ENCODE peak calls at places on chromosome 17, in seven cellular contexts. W is GM12878, Q is tibial nerve, Y is kidney, K is RWPE2, B is spleen, V is cardiac muscle cell. S is an unnamed sample. For H3K4me1, the result is how much of the 10 kb centered on the place peaks cover.

GRCh38 chr17:15109608-15110007 is 155.5 kb downstream of the PMP22 start:
- DNase-seq in W (no peak), Q (no peak), B (no peak), Y (no peak), K (no peak), V (no peak), S (no peak)

GRCh38 chr17:50458290-50458689 is 10.4 kb downstream of the CHAD start:
- DNase-seq in K (no peak), Q (no peak), V (no peak), W (no peak), B (no peak), Y (no peak), S (peak)

GRCh38 chr17:18038149-18038850 is 668 bp downstream of the ATPAF2 start:
- DNase-seq in B (no peak), K (no peak), Y (no peak), W (no peak), Q (no peak), V (no peak), S (no peak)

GRCh38 chr17:43755389-43755875 is 3.2 kb downstream of the SOST start:
- DNase-seq in B (peak), Y (peak), Q (no peak), W (no peak), K (no peak), V (peak), S (no peak)

GRCh38 chr17:39607057-39607850 is 466 bp downstream of the NEUROD2 start:
- DNase-seq in V (no peak), Y (no peak), Q (no peak), B (no peak), K (no peak), W (no peak), S (no peak)

GRCh38 chr17:1480747-1481465 is 11.6 kb downstream of the MYO1C start:
- DNase-seq in B (no peak), K (no peak), Q (no peak), Y (no peak), W (no peak), V (no peak), S (no peak)

GRCh38 chr17:41010421-41010820 is 1.5 kb upstream of the KRTAP3-1 start:
- DNase-seq in Y (no peak), B (no peak), W (no peak), V (no peak), Q (no peak), K (no peak), S (no peak)

GRCh38 chr17:14373587-14374259 is 72.8 kb downstream of the HS3ST3B1 start:
- DNase-seq in Y (no peak), B (no peak), K (no peak), W (no peak), V (no peak), Q (no peak), S (peak)

GRCh38 chr17:65366102-65366844 is 195.2 kb downstream of the AXIN2 start:
- DNase-seq in V (no peak), Y (no peak), Q (no peak), B (no peak), W (no peak), K (no peak), S (no peak)

GRCh38 chr17:72440961-72441360 is 320.1 kb downstream of the SOX9 start:
- DNase-seq in Y (no peak), V (no peak), B (peak), W (no peak), K (no peak), Q (no peak), S (no peak)

GRCh38 chr17:42989726-42990652 is 8.2 kb upstream of the RPL27 start:
- DNase-seq in Q (no peak), V (no peak), W (no peak), Y (no peak), K (no peak), B (no peak), S (peak)

GRCh38 chr17:8109669-8110455 is 8.5 kb downstream of the ALOXE3 start:
- DNase-seq in Y (peak), W (no peak), K (no peak), Q (no peak), B (peak), V (peak), S (no peak)

GRCh38 chr17:28008526-28008925 is 34.0 kb upstream of the NLK start:
- DNase-seq in Q (no peak), W (no peak), K (no peak), B (no peak), Y (no peak), V (peak), S (peak)

GRCh38 chr17:73163043-73163442 is 1.8 kb upstream of the SSTR2 start:
- DNase-seq in Y (no peak), K (no peak), B (no peak), Q (no peak), W (no peak), V (no peak), S (no peak)

GRCh38 chr17:73663614-73664013 is 19.4 kb upstream of the SDK2 start:
- DNase-seq in W (no peak), K (no peak), Q (no peak), V (no peak), B (no peak), Y (no peak), S (no peak)

GRCh38 chr17:80545499-80545826 is 825 bp downstream of the RPTOR start:
- DNase-seq in Q (no peak), B (no peak), V (no peak), W (no peak), Y (no peak), K (no peak), S (no peak)
- H3K27ac ChIP-seq in Q (no peak), B (no peak), V (peak), W (peak), Y (no peak), K (peak), S (peak)

GRCh38 chr17:45231481-45232116 is 9.9 kb downstream of the FMNL1 start:
- DNase-seq in W (no peak), Y (no peak), V (peak), B (peak), Q (no peak), K (peak), S (no peak)
- H3K4me1 ChIP-seq in W (under half), Y (under half), V (under half), B (half or more), Q (under half), K (under half), S (under half)

DNA sequence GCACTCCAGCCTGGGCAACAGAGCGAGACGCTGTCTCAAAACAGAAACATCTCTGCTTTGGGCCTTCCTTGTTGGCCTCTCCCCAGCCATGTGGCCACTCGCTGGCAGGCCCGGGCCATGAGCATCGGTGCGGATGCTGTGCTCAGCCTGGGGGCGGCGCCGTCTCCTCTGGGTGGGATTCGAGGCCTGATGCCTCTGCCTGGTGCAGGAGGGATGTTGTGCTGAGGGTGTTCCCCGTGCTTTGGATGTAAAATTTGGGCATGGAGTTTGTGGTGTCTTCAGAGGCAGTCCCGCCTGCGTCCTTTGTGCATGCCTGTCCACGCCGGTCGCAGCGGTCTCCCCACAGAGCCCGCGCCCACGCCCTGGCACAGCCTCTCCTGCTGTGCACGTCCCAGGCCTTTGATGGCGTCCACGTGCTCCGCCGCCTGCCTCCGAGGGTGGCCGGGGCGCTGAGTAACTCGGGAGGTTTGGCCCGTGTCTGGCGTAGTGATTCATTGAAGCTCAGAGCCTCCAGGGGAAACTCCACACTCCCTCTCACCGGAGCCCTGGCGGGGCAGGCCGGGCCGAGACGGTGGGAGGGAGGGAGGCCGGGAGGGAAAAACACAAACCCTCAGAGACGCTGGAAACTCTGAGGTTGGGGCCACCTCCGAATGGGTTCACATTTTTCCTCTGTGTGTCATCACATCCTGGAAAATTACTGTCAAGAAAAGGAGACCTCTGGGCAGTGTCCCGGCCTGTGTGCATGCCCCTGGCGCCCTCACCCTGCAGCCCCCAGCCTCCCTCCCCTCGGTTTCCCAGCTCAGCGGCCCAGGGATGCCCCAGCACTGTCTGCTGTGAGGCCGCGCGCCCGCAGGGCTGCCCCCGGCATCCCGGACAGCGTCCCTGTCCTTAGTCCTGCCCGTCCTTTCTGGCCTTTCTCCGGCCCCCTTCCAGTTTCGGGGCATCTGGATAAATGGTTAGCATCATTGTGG is 19.0 kb downstream of the CENPX start:
- DNase-seq in Y (peak), Q (peak), B (no peak), W (no peak), V (no peak), K (peak), S (peak)
- H3K27ac ChIP-seq in Y (no peak), Q (peak), B (no peak), W (no peak), V (no peak), K (peak), S (no peak)

DNA sequence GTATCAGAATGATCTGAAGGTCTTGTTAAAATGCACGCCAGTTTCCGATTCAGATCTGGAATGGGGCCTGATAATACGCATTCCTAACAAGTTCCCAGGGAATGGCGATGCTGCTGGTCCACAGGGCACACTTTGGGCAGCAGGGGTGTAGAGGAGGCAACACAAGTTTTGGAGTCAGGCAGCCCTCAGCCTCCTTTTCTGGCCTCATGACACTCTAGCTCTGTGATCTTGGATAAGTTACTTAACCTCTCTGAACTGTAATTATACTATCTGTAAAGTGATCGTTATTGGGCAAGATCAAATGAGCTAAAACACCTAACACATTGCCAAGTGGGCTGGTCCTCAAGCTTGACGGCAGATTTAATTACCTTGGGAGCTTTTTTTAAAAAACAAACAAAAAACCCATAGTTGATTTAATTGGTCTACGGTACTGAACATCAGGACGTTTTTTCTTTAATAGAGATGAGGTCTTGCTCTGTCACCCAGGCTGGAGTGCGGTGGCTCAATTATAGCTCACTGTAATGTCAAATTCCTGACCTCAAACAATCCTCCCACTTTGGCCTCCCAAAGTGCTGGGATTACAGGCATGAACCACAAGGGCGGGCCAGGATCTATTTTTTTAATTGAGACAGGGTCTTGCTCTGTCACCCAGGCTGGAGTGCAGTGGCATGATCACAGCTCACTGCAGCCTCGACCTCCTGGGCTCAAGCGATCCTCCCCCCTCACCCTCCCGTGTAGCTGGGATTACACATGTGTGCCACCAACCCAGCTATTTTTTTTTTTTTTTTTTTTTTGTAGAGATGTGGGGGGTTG is 10.0 kb upstream of the MRPS23 start:
- DNase-seq in B (no peak), Y (no peak), V (no peak), K (no peak), W (no peak), Q (no peak), S (no peak)
- H3K4me1 ChIP-seq in B (under half), Y (under half), V (under half), K (under half), W (under half), Q (half or more), S (under half)

GRCh38 chr17:78995022-78995760 is 14.4 kb downstream of the CANT1 start:
- DNase-seq in K (no peak), W (no peak), Q (no peak), V (no peak), B (no peak), Y (peak), S (no peak)
- H3K27ac ChIP-seq in K (peak), W (no peak), Q (no peak), V (no peak), B (peak), Y (no peak), S (no peak)

GRCh38 chr17:45288825-45289224 is 26.9 kb upstream of the SPATA32 start:
- DNase-seq in Q (no peak), K (no peak), W (no peak), Y (no peak), B (no peak), V (peak), S (no peak)
- H3K4me1 ChIP-seq in Q (half or more), K (under half), W (under half), Y (under half), B (under half), V (under half), S (under half)

DNA sequence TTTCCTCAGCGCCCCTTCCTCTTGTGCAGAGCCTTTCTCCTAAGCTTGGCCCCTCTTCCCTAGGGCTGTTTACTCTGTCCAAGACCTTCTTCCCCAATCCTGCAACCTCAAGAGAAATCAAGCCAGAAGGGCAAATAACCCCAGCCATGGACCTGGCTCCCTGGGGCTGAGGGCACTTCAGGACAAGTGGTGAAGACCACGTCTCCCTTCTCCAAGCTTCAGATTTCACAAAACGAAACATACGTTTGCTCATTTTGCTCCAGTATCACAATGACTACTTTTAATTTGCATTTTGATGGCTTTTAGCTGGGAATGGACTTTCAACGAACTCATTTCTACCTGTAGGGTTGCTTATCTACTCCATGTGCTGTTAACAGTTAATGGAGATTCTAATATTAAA is 139.8 kb upstream of the CACNG5 start:
- DNase-seq in Y (no peak), K (no peak), Q (no peak), V (no peak), B (no peak), W (no peak), S (no peak)
- H3K27ac ChIP-seq in Y (no peak), K (no peak), Q (no peak), V (no peak), B (no peak), W (no peak), S (no peak)